ENCODE peak calls at places on chromosome 5, in nine cellular contexts. I, X, G, T, Q, K, R, O and U are unnamed samples.

GRCh38 chr5:171906171-171906570 is 100.3 kb downstream of the FBXW11 start:
- DNase-seq in O (no peak), G (no peak), K (no peak), X (no peak), Q (no peak), T (no peak), R (no peak), I (no peak), U (no peak)

GRCh38 chr5:154498597-154499393 is 20.8 kb upstream of the HAND1 start:
- DNase-seq in K (no peak), X (no peak), T (no peak), Q (no peak), I (no peak), R (no peak), G (no peak), O (no peak), U (no peak)

GRCh38 chr5:177041936-177042335 is 19.4 kb downstream of the ZNF346 start:
- DNase-seq in R (no peak), K (no peak), G (no peak), I (no peak), T (no peak), O (peak; percentile 24), Q (no peak), X (no peak), U (no peak)

GRCh38 chr5:151298063-151298462 is 5.5 kb downstream of the SLC36A3 start:
- DNase-seq in R (peak; percentile 55), G (no peak), O (peak; percentile 88), I (no peak), Q (no peak), X (no peak), T (no peak), K (no peak), U (peak; percentile 55)

GRCh38 chr5:176409765-176410164 is 6.6 kb downstream of the CLTB start:
- DNase-seq in X (no peak), R (no peak), O (no peak), T (no peak), Q (no peak), G (no peak), I (no peak), K (no peak), U (no peak)

GRCh38 chr5:1152156-1152555 is 40.3 kb upstream of the SLC12A7 start:
- DNase-seq in G (no peak), I (no peak), R (no peak), O (no peak), X (no peak), T (no peak), K (no peak), Q (peak; percentile 19), U (no peak)

GRCh38 chr5:53936481-53937352 is 373.7 kb downstream of the ARL15 start:
- DNase-seq in K (no peak), G (no peak), Q (no peak), T (no peak), R (no peak), I (peak; percentile 48), O (no peak), X (no peak), U (no peak)

GRCh38 chr5:104179057-104179456 is 616.5 kb upstream of the NUDT12 start:
- DNase-seq in I (peak; percentile 33), O (peak; percentile 82), K (no peak), R (peak; percentile 63), X (peak; percentile 63), G (no peak), T (peak; percentile 23), Q (no peak), U (no peak)

GRCh38 chr5:122937914-122938313 is 92.5 kb downstream of the SNX24 start:
- DNase-seq in O (peak; percentile 18), R (no peak), X (peak; percentile 59), K (no peak), T (peak; percentile 31), Q (no peak), G (peak; percentile 48), I (peak; percentile 47), U (no peak)

GRCh38 chr5:43193171-43193951 is 1.3 kb downstream of the NIM1K start:
- DNase-seq in Q (no peak), R (peak; percentile 56), G (no peak), K (no peak), X (peak; percentile 63), O (peak; percentile 75), I (no peak), T (no peak), U (peak; percentile 83)

GRCh38 chr5:637581-638450 is 25.7 kb downstream of the CEP72 start:
- DNase-seq in O (no peak), I (no peak), T (no peak), K (peak; percentile 34), R (no peak), G (peak; percentile 28), X (no peak), Q (no peak), U (no peak)

GRCh38 chr5:101253096-101253495 is 350.0 kb upstream of the ST8SIA4 start:
- DNase-seq in X (no peak), G (no peak), O (no peak), Q (no peak), T (no peak), R (no peak), I (no peak), K (no peak), U (no peak)

GRCh38 chr5:43006411-43007202 is 33.5 kb downstream of the ANXA2R start:
- DNase-seq in I (no peak), K (no peak), T (no peak), O (no peak), X (no peak), R (no peak), G (no peak), Q (no peak), U (peak; percentile 34)

GRCh38 chr5:1799602-1800469 is at the start of gene MRPL36:
- DNase-seq in R (peak; percentile 98), O (peak; percentile 92), K (peak; percentile 98), I (peak; percentile 94), G (peak; percentile 97), X (peak; percentile 92), Q (peak; percentile 92), T (peak; percentile 91), U (peak; percentile 56)

GRCh38 chr5:154642499-154643245 is 112.5 kb upstream of the LARP1 start:
- DNase-seq in O (peak; percentile 64), X (no peak), R (peak; percentile 31), G (no peak), I (no peak), Q (no peak), T (no peak), K (no peak), U (no peak)

GRCh38 chr5:1665231-1665630 is 134.4 kb downstream of the MRPL36 start:
- DNase-seq in Q (no peak), O (no peak), G (no peak), R (no peak), T (no peak), I (no peak), X (peak; percentile 38), K (no peak), U (no peak)

GRCh38 chr5:149128023-149128875 is 13.0 kb upstream of the ABLIM3 start:
- DNase-seq in O (peak; percentile 77), G (no peak), Q (no peak), X (no peak), T (no peak), K (no peak), I (no peak), R (peak; percentile 58), U (peak; percentile 42)

GRCh38 chr5:180208435-180209081 is 453 bp downstream of the RASGEF1C start:
- DNase-seq in X (no peak), O (peak; percentile 51), I (no peak), Q (no peak), K (no peak), T (no peak), R (peak; percentile 76), G (no peak), U (no peak)

GRCh38 chr5:59615272-59615671 is 278.3 kb downstream of the PDE4D start:
- DNase-seq in T (no peak), R (no peak), O (no peak), K (no peak), I (no peak), X (no peak), G (no peak), Q (no peak), U (peak; percentile 71)

GRCh38 chr5:107472620-107473064 is 198.1 kb downstream of the EFNA5 start:
- DNase-seq in Q (no peak), G (no peak), K (no peak), R (no peak), X (no peak), I (no peak), O (peak; percentile 78), T (no peak), U (no peak)

GRCh38 chr5:179806250-179807045 is at the start of gene MGAT4B:
- DNase-seq in Q (peak; percentile 48), R (peak; percentile 89), X (no peak), O (peak; percentile 85), I (peak; percentile 85), K (peak; percentile 90), G (peak; percentile 85), T (peak; percentile 80), U (peak; percentile 30)

GRCh38 chr5:62779010-62779422 is 200.4 kb downstream of the LRRC70 start:
- DNase-seq in R (peak; percentile 84), X (no peak), O (peak; percentile 92), Q (no peak), T (no peak), I (no peak), G (no peak), K (no peak), U (peak; percentile 42)

GRCh38 chr5:159099049-159099760 is 511 bp downstream of the EBF1 start:
- DNase-seq in O (peak; percentile 61), I (peak; percentile 33), G (peak; percentile 48), X (no peak), T (peak; percentile 14), R (peak; percentile 86), K (peak; percentile 52), Q (no peak), U (peak; percentile 22)
- H3K4me1 ChIP-seq in O (peaks cover 48% of the 10 kb centered on the region), I (no peaks in the 10 kb centered on the region), G (peaks cover 21% of the 10 kb centered on the region), X (peaks cover 40% of the 10 kb centered on the region), T (no peaks in the 10 kb centered on the region), R (peaks cover 41% of the 10 kb centered on the region), K (peaks cover 10% of the 10 kb centered on the region), Q (peaks cover 30% of the 10 kb centered on the region), U (no peaks in the 10 kb centered on the region)

GRCh38 chr5:143396353-143396940 is 7.0 kb downstream of the NR3C1 start:
- DNase-seq in K (no peak), T (no peak), O (no peak), R (no peak), Q (no peak), I (no peak), X (no peak), G (no peak), U (no peak)
- H3K27ac ChIP-seq in K (no peak overlapping the region), T (no peak overlapping the region), O (no peak overlapping the region), R (no peak overlapping the region), Q (no peak overlapping the region), I (no peak overlapping the region), X (no peak overlapping the region), G (no peak overlapping the region), U (peak overlapping the region; percentile 91)

GRCh38 chr5:73295447-73295846 is 122.5 kb downstream of the TMEM174 start:
- DNase-seq in R (peak; percentile 39), I (no peak), G (no peak), O (no peak), T (no peak), K (no peak), Q (no peak), X (no peak), U (no peak)
- TF ChIP-seq CTCF in R (peak; percentile 35), I (no peak), G (peak; percentile 26), O (peak; percentile 47), T (no peak), K (peak; percentile 26), Q (no peak), X (no peak), U (peak; percentile 47)

DNA sequence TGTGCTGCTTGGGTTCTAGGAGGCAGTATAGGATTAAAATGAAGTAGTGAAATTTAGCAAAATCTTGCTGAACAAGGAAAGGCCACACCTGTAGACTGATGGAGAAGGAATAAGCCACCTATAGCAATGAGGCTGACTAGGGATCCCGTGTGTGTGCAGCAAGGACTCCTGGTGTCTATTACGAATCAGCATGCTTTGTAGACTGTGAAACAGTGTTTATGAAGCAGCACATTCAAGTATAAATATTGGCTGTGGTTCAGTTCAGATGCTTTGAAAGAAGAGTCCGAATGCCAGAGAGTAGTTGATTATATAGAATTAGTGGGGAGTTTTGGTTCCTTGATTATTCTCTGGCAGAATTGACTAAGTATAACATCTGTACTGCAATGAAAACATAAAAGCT is 41.8 kb downstream of the CAST start:
- DNase-seq in I (no peak), X (no peak), G (no peak), Q (no peak), T (no peak), R (no peak), O (no peak), K (no peak), U (no peak)
- H3K4me1 ChIP-seq in I (peaks cover 6% of the 10 kb centered on the region), X (peaks cover 61% of the 10 kb centered on the region), G (peaks cover 37% of the 10 kb centered on the region), Q (peaks cover 7% of the 10 kb centered on the region), T (peaks cover 14% of the 10 kb centered on the region), R (peaks cover 12% of the 10 kb centered on the region), O (peaks cover 24% of the 10 kb centered on the region), K (no peaks in the 10 kb centered on the region), U (peaks cover 63% of the 10 kb centered on the region)